ENCODE peak calls at places on chromosomes 1 and 21, in four cellular contexts. One of them, this sample, is unnamed.

GRCh38 chr1:225766967-225767413 is 10.6 kb upstream of the SRP9 start:
- DNase-seq in SK-N-SH: peak; percentile 72
- DNase-seq in K562: peak; percentile 54
- DNase-seq in HepG2: peak; percentile 56
- DNase-seq in this sample: no peak

GRCh38 chr1:234258071-234258470 is 115.2 kb upstream of the COA6 start:
- DNase-seq in SK-N-SH: no peak
- DNase-seq in K562: no peak
- DNase-seq in HepG2: no peak
- DNase-seq in this sample: no peak

GRCh38 chr1:47772960-47773682 is 224.1 kb downstream of the TRABD2B start:
- DNase-seq in SK-N-SH: no peak
- DNase-seq in K562: no peak
- DNase-seq in HepG2: no peak
- DNase-seq in this sample: no peak

GRCh38 chr21:32578107-32578691 is 7.1 kb downstream of the TCP10L start:
- DNase-seq in SK-N-SH: peak; percentile 44
- DNase-seq in K562: peak; percentile 53
- DNase-seq in HepG2: no peak
- DNase-seq in this sample: peak; percentile 72

GRCh38 chr1:18132707-18133066 is 25.1 kb downstream of the IGSF21 start:
- DNase-seq in SK-N-SH: no peak
- DNase-seq in K562: no peak
- DNase-seq in HepG2: no peak
- DNase-seq in this sample: peak; percentile 38

GRCh38 chr1:63322944-63323865 is 838 bp downstream of the FOXD3 start:
- DNase-seq in SK-N-SH: peak; percentile 57
- DNase-seq in K562: no peak
- DNase-seq in HepG2: no peak
- DNase-seq in this sample: peak; percentile 63

GRCh38 chr1:23394664-23395063 is 25.0 kb upstream of the ZNF436 start:
- DNase-seq in SK-N-SH: peak; percentile 50
- DNase-seq in K562: no peak
- DNase-seq in HepG2: no peak
- DNase-seq in this sample: peak; percentile 41

GRCh38 chr1:228166170-228166936 is 749 bp downstream of the IBA57 start:
- DNase-seq in SK-N-SH: peak; percentile 79
- DNase-seq in K562: peak; percentile 77
- DNase-seq in HepG2: peak; percentile 83
- DNase-seq in this sample: peak; percentile 63

GRCh38 chr21:35641271-35642016 is 418.9 kb downstream of the SETD4 start:
- DNase-seq in SK-N-SH: no peak
- DNase-seq in K562: no peak
- DNase-seq in HepG2: no peak
- DNase-seq in this sample: no peak

GRCh38 chr1:204858381-204858821 is 12.3 kb upstream of the NFASC start:
- DNase-seq in SK-N-SH: no peak
- DNase-seq in K562: no peak
- DNase-seq in HepG2: no peak
- DNase-seq in this sample: peak; percentile 45

DNA sequence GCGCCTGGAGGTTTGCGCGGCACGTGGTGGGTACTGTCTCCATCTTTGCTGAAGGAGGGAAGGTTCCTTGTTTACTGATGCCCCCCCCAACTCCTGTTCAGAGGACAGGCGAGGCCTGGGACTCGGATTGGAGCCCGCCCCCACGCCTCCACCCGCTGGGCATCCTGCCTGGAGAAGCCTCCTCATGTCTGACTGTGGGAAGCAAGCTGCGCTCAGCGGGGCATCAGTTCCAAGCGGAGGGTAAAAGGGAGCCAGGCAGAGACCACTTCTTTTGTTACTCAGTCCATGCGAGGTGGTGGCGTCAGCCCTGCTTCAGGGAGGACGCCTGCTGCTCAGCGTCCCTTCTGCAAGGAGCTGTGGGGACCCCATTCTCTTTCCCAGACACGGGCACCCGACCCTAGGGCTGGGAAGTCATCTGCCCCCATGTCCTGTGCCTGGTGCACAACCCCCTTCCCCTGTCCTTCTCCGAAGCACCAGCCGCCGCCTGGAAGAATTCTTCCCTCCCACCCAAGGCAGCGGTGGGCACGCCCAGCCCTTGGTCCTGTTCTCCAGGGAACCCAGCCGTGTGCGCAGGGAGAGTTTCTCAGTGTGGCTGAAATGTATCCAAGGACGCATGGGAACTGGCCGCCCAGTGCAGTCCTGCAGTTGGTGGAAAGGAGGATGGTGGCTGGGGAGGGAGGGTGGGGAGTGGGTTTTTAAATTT is 414.0 kb downstream of the CAMTA1 start:
- DNase-seq in SK-N-SH: no peak
- DNase-seq in K562: no peak
- DNase-seq in HepG2: no peak
- DNase-seq in this sample: peak; percentile 35
- TF ChIP-seq FOXJ3 in SK-N-SH: no peak
- TF ChIP-seq FOXJ3 in K562: no peak
- TF ChIP-seq FOXJ3 in HepG2: no peak
- TF ChIP-seq FOXJ3 in this sample: no peak

GRCh38 chr1:22021061-22021460 is 19.6 kb downstream of the CELA3A start:
- DNase-seq in SK-N-SH: no peak
- DNase-seq in K562: peak; percentile 17
- DNase-seq in HepG2: no peak
- DNase-seq in this sample: no peak

GRCh38 chr1:22024485-22025367 is 23.3 kb downstream of the CELA3A start:
- DNase-seq in SK-N-SH: peak; percentile 64
- DNase-seq in K562: peak; percentile 70
- DNase-seq in HepG2: peak; percentile 72
- DNase-seq in this sample: peak; percentile 50

GRCh38 chr1:22018583-22019559 is 17.4 kb downstream of the CELA3A start:
- DNase-seq in SK-N-SH: no peak
- DNase-seq in K562: peak; percentile 78
- DNase-seq in HepG2: no peak
- DNase-seq in this sample: no peak
- TF ChIP-seq FOXJ3 in SK-N-SH: no peak
- TF ChIP-seq FOXJ3 in K562: peak; percentile 63
- TF ChIP-seq FOXJ3 in HepG2: no peak
- TF ChIP-seq FOXJ3 in this sample: no peak

GRCh38 chr21:26165331-26165730 is 5.2 kb downstream of the APP start:
- DNase-seq in SK-N-SH: no peak
- DNase-seq in K562: no peak
- DNase-seq in HepG2: no peak
- DNase-seq in this sample: no peak

GRCh38 chr21:26162081-26162480 is 8.5 kb downstream of the APP start:
- DNase-seq in SK-N-SH: no peak
- DNase-seq in K562: no peak
- DNase-seq in HepG2: no peak
- DNase-seq in this sample: no peak

GRCh38 chr21:26167593-26167992 is 3.0 kb downstream of the APP start:
- DNase-seq in SK-N-SH: no peak
- DNase-seq in K562: no peak
- DNase-seq in HepG2: no peak
- DNase-seq in this sample: no peak

GRCh38 chr21:26159869-26160268 is 10.7 kb downstream of the APP start:
- DNase-seq in SK-N-SH: no peak
- DNase-seq in K562: no peak
- DNase-seq in HepG2: no peak
- DNase-seq in this sample: no peak

DNA sequence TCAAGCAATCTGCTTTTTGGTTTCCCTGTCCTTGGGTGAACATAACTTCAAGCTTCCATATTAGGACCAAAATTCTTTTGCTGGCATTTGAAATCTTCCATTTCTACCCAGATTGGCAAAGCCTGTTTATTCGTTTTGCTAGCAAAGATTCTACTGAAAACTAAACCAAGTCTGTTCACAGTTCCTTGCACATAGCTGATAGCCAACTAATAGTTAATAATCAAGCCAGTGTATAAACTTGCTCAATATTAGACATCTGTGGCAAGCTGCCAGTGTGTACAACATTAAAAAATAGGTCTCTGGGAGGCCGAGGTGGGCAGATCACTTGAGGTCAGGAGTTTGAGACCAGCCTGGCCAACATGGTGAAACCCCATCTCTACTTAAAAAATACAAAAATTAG is 6.3 kb downstream of the APP start:
- DNase-seq in SK-N-SH: no peak
- DNase-seq in K562: no peak
- DNase-seq in HepG2: no peak
- DNase-seq in this sample: no peak
- TF ChIP-seq FOXJ3 in SK-N-SH: no peak
- TF ChIP-seq FOXJ3 in K562: no peak
- TF ChIP-seq FOXJ3 in HepG2: no peak
- TF ChIP-seq FOXJ3 in this sample: no peak

DNA sequence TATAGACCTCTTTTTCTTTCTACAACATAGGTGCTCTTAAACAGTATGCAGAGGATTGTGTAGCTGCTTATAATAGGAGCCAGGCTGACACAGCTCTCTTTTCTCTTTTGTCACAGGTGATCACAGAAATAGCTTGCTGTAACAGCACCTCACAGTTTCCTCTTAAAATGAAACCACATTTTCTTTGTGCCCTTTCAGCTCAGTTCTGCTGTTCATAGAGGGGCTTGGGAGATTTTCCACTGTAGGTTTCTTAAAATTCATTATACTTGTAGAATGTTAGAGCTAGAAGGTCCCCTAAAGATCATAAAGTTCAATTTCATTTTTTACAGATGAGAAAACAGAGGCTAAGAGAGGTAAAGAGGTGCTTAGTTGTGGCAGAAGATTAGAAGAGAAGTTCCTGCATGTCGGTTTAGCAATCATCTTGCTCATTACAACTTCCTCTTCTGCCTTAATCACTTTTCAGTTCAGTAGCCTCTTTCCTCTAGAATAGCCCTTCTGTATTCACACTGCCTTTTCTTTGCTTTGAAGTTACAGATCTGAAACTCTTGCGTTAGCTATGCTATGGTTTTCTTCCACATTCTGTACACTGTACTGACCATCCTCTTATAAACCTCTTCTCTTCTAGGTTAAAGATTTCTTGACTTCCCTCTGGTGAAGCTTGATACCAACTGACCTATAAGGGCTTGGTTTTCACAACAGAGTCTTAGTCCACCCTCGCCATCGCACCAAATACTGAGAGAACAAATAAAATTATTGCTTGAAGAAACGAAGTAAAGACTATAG is 35.1 kb downstream of the C21orf91 start:
- DNase-seq in SK-N-SH: no peak
- DNase-seq in K562: no peak
- DNase-seq in HepG2: no peak
- DNase-seq in this sample: no peak
- TF ChIP-seq FOXJ3 in SK-N-SH: no peak
- TF ChIP-seq FOXJ3 in K562: no peak
- TF ChIP-seq FOXJ3 in HepG2: no peak
- TF ChIP-seq FOXJ3 in this sample: no peak

GRCh38 chr1:153035211-153035610 is 4.2 kb downstream of the SPRR1B start:
- DNase-seq in SK-N-SH: no peak
- DNase-seq in K562: no peak
- DNase-seq in HepG2: no peak
- DNase-seq in this sample: no peak

GRCh38 chr1:153040950-153041631 is at the start of gene SPRR2D:
- DNase-seq in SK-N-SH: no peak
- DNase-seq in K562: no peak
- DNase-seq in HepG2: no peak
- DNase-seq in this sample: no peak
- TF ChIP-seq FOXJ3 in SK-N-SH: no peak
- TF ChIP-seq FOXJ3 in K562: no peak
- TF ChIP-seq FOXJ3 in HepG2: no peak
- TF ChIP-seq FOXJ3 in this sample: no peak

DNA sequence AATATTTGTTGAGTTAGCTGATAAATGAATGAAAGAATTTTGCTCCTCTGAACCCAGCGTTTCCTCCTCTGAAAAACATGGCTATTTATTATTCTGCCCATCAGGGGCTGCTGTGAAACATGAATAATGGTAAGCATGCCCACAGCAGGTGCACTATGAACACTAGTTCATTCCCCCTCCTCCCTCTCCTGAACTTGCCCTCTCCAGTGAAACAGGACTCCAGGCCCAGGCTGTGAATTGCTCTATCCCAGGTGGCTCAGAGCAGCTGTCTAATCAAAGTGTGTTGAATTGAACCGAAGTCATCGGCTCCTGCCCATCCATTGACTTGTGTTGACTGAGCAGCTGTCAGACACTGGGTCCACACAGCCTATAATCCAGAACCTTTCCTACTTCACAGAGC is 267.1 kb downstream of the PTPRU start:
- DNase-seq in SK-N-SH: no peak
- DNase-seq in K562: no peak
- DNase-seq in HepG2: no peak
- DNase-seq in this sample: no peak
- TF ChIP-seq FOXJ3 in SK-N-SH: no peak
- TF ChIP-seq FOXJ3 in K562: no peak
- TF ChIP-seq FOXJ3 in HepG2: no peak
- TF ChIP-seq FOXJ3 in this sample: no peak

DNA sequence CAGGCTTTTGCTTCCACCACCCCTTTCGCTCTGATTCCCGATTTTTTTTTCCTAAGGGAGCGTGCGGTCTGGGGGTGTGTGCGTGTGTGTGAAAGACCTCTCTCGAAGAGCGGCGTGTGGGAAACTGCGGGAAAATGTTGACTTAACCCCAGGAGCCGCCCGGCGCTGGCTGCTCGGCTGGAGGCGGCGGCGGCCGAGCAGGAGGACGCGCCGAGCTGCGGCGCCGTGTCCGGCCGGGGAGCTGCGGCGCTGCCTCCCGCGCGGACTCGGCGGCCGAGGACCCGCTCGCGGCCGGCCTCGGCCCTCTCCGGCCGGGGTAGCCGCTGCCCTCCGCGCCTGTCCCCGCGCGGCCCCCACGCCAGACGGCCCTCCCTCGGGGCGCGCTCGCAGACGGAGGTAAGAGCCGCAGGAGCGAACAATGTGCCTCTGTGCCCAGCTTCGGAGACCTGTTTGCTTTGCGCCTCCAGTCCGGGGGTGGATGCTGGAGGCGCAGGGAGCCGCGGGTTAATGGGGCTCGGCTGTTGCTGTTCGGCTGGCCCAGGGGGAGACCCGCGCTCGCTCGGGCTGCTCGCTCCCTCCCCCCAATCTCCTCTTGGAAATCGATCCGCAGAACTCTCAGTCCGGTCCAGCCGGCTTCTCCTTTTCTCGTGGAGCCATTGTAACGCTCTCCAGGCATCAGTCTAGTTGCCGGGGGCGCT is 1.2 kb downstream of the ADGRL2 start:
- DNase-seq in SK-N-SH: peak; percentile 60
- DNase-seq in K562: no peak
- DNase-seq in HepG2: no peak
- DNase-seq in this sample: peak; percentile 38
- TF ChIP-seq FOXJ3 in SK-N-SH: no peak
- TF ChIP-seq FOXJ3 in K562: no peak
- TF ChIP-seq FOXJ3 in HepG2: no peak
- TF ChIP-seq FOXJ3 in this sample: no peak

GRCh38 chr21:26966978-26967913 is at the start of gene ADAMTS5:
- DNase-seq in SK-N-SH: peak; percentile 80
- DNase-seq in K562: no peak
- DNase-seq in HepG2: no peak
- DNase-seq in this sample: peak; percentile 58
- TF ChIP-seq FOXJ3 in SK-N-SH: no peak
- TF ChIP-seq FOXJ3 in K562: no peak
- TF ChIP-seq FOXJ3 in HepG2: no peak
- TF ChIP-seq FOXJ3 in this sample: no peak

GRCh38 chr1:95208876-95209275 is 25.1 kb upstream of the RWDD3 start:
- DNase-seq in SK-N-SH: no peak
- DNase-seq in K562: no peak
- DNase-seq in HepG2: no peak
- DNase-seq in this sample: no peak
- TF ChIP-seq FOXJ3 in SK-N-SH: no peak
- TF ChIP-seq FOXJ3 in K562: no peak
- TF ChIP-seq FOXJ3 in HepG2: no peak
- TF ChIP-seq FOXJ3 in this sample: no peak

GRCh38 chr1:29685387-29685786 is 449.1 kb downstream of the PTPRU start:
- DNase-seq in SK-N-SH: no peak
- DNase-seq in K562: no peak
- DNase-seq in HepG2: no peak
- DNase-seq in this sample: no peak
- TF ChIP-seq FOXJ3 in SK-N-SH: no peak
- TF ChIP-seq FOXJ3 in K562: no peak
- TF ChIP-seq FOXJ3 in HepG2: no peak
- TF ChIP-seq FOXJ3 in this sample: no peak

This sample was measured in WTC11.